ENCODE peak calls at places on chromosomes 13 and 19, in seven cellular contexts. X is fibroblast of pulmonary artery, J is AG09309, N is tibial nerve, P is HFF-Myc, S is breast epithelium, L is RWPE2. R is an unnamed sample.

GRCh38 chr13:86591862-86592261 is 792.6 kb upstream of the SLITRK6 start:
- DNase-seq in J (no peak), S (no peak), L (no peak), X (peak), P (no peak), N (no peak), R (no peak)

GRCh38 chr13:58680115-58680514 is 1048.6 kb downstream of the PCDH17 start:
- DNase-seq in S (no peak), L (no peak), P (no peak), X (no peak), J (no peak), N (no peak), R (no peak)

GRCh38 chr19:40136818-40137217 is 46.1 kb upstream of the ZNF780A start:
- DNase-seq in X (no peak), J (no peak), N (no peak), L (no peak), S (no peak), P (no peak), R (no peak)

GRCh38 chr19:2235396-2236284 is 489 bp downstream of the PLEKHJ1 start:
- DNase-seq in S (peak), P (no peak), J (no peak), L (no peak), X (no peak), N (no peak), R (no peak)

GRCh38 chr19:38203197-38203596 is 20.8 kb downstream of the DPF1 start:
- DNase-seq in S (no peak), N (no peak), P (no peak), L (no peak), X (no peak), J (no peak), R (no peak)

GRCh38 chr13:45015300-45015699 is 26.0 kb downstream of the GPALPP1 start:
- DNase-seq in P (no peak), J (no peak), L (no peak), N (no peak), S (no peak), X (peak), R (no peak)

GRCh38 chr19:43784981-43785808 is 4.4 kb upstream of the KCNN4 start:
- DNase-seq in J (no peak), N (peak), L (no peak), X (peak), P (no peak), S (peak), R (no peak)

GRCh38 chr19:39246951-39247669 is 1.5 kb downstream of the IFNL4 start:
- DNase-seq in P (no peak), J (no peak), N (no peak), S (no peak), X (no peak), L (no peak), R (no peak)

GRCh38 chr19:12782424-12783225 is 7.3 kb upstream of the HOOK2 start:
- DNase-seq in J (no peak), X (peak), S (peak), L (no peak), N (peak), P (no peak), R (no peak)

GRCh38 chr19:45815501-45816216 is 551 bp upstream of the RSPH6A start:
- DNase-seq in N (no peak), P (no peak), J (no peak), L (no peak), X (no peak), S (no peak), R (no peak)

GRCh38 chr13:99432637-99433542 is 68.4 kb upstream of the TM9SF2 start:
- DNase-seq in L (no peak), J (no peak), X (peak), S (peak), N (peak), P (no peak), R (peak)

GRCh38 chr19:37551123-37551993 is 43.2 kb downstream of the ZNF571 start:
- DNase-seq in L (no peak), X (peak), N (no peak), S (no peak), P (no peak), J (no peak), R (peak)

GRCh38 chr13:24071423-24072075 is 89.0 kb upstream of the SPATA13 start:
- DNase-seq in J (no peak), X (peak), L (no peak), N (no peak), P (peak), S (no peak), R (peak)

GRCh38 chr13:70384156-70384555 is 275.9 kb upstream of the KLHL1 start:
- DNase-seq in P (no peak), N (no peak), L (no peak), X (no peak), S (no peak), J (no peak), R (no peak)

GRCh38 chr19:33507021-33507956 is 14.3 kb downstream of the PEPD start:
- DNase-seq in P (no peak), L (no peak), S (no peak), X (no peak), N (no peak), J (no peak), R (no peak)

GRCh38 chr13:99721606-99722384 is 220.5 kb downstream of the TM9SF2 start:
- DNase-seq in S (no peak), P (no peak), X (no peak), L (no peak), J (no peak), N (no peak), R (no peak)

GRCh38 chr19:11418518-11419506 is at the start of gene RGL3:
- DNase-seq in S (no peak), X (no peak), J (no peak), N (no peak), P (no peak), L (no peak), R (no peak)

GRCh38 chr13:98419786-98420559 is 156.9 kb downstream of the STK24 start:
- DNase-seq in X (no peak), S (no peak), L (peak), P (no peak), J (no peak), N (no peak), R (no peak)

GRCh38 chr13:106498158-106498557 is 37.3 kb downstream of the EFNB2 start:
- DNase-seq in X (no peak), N (no peak), L (no peak), J (no peak), S (no peak), P (no peak), R (no peak)

GRCh38 chr19:4278926-4279529 is at the start of gene SHD:
- DNase-seq in N (no peak), X (no peak), L (no peak), S (no peak), J (no peak), P (no peak), R (no peak)

GRCh38 chr19:2315818-2316353 is 7.9 kb upstream of the LINGO3 start:
- DNase-seq in J (no peak), X (peak), L (no peak), S (no peak), P (no peak), N (peak), R (no peak)

GRCh38 chr13:24083722-24084421 is 76.6 kb upstream of the SPATA13 start:
- DNase-seq in X (no peak), S (no peak), J (no peak), N (no peak), P (no peak), L (no peak), R (no peak)

GRCh38 chr13:106492576-106493323 is 42.7 kb downstream of the EFNB2 start:
- DNase-seq in L (no peak), P (no peak), S (no peak), N (no peak), J (no peak), X (no peak), R (no peak)

GRCh38 chr19:34041922-34042521 is 130.3 kb upstream of the LSM14A start:
- DNase-seq in L (no peak), N (peak), S (no peak), J (peak), P (peak), X (peak), R (no peak)

GRCh38 chr13:114063545-114064515 is 68.6 kb downstream of the RASA3 start:
- DNase-seq in P (peak), S (peak), X (peak), L (no peak), J (peak), N (no peak), R (peak)
- H3K4me3 ChIP-seq in P (peak), S (peak), X (peak), L (peak), J (peak), N (peak), R (peak)

DNA sequence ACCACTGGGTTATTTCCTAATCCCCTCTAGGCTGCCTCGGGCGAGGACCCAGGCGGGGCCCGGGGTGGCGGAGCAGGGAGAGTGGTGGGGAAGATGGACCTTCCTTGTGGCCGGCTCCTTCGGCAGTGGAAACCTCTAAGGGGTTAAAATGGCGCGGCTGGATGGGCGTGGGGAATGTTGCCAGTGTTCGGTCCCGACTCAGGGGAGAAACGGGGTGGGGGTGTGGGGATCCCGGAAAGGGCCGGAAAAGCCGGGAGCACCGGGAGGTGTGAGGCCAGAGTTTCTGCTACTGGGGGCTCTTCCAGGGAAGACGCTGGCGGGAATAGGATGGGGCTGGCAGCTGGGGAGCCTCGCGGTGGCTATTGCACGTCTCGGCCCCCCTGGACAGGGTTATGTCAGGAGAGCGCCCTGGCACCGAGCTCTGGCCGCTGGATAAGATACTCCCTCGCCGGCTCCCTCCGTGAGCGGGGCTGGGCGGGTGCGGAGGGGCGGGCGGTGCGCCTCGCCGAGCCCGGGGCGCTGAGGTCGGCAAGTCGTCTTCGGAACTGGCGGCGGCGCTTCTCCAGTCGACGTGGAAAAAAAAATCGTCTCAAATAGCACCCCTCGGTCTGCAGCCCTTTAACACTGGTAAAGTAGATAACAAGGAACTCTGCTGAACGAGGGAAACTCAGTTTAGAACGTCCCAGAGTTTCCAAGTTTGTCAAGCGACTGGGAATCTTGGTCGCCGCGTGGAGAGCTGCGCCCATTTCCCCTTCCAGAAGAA is 114.9 kb downstream of the KCNRG start:
- DNase-seq in N (peak), L (no peak), S (no peak), P (no peak), X (peak), J (no peak), R (no peak)
- H3K4me3 ChIP-seq in N (peak), L (peak), S (peak), P (peak), X (peak), J (peak), R (peak)

GRCh38 chr19:17948474-17948966 is 15.7 kb downstream of the CCDC124 start:
- DNase-seq in J (no peak), X (no peak), S (no peak), P (no peak), L (no peak), N (no peak), R (no peak)

GRCh38 chr19:17949956-17950309 is 17.0 kb upstream of the KCNN1 start:
- DNase-seq in P (no peak), N (no peak), J (no peak), L (no peak), S (no peak), X (no peak), R (no peak)

GRCh38 chr19:17948967-17949930 is 16.4 kb downstream of the CCDC124 start:
- DNase-seq in S (no peak), J (no peak), X (no peak), P (no peak), L (no peak), N (no peak), R (no peak)

GRCh38 chr19:17947815-17948473 is 15.1 kb downstream of the CCDC124 start:
- DNase-seq in J (peak), S (peak), L (peak), N (peak), P (peak), X (peak), R (peak)

GRCh38 chr19:17946965-17947784 is 14.4 kb downstream of the CCDC124 start:
- DNase-seq in S (no peak), J (no peak), X (no peak), N (no peak), P (no peak), L (no peak), R (no peak)
- H3K4me3 ChIP-seq in S (peak), J (peak), X (peak), N (peak), P (peak), L (peak), R (peak)

GRCh38 chr13:21069561-21070004 is 8.2 kb upstream of the LATS2 start:
- DNase-seq in L (no peak), S (no peak), P (peak), X (peak), J (peak), N (peak), R (peak)
- H3K4me3 ChIP-seq in L (no peak), S (no peak), P (no peak), X (no peak), J (no peak), N (no peak), R (no peak)

GRCh38 chr13:38687246-38688229 is 661 bp downstream of the FREM2 start:
- DNase-seq in J (no peak), P (no peak), L (peak), X (no peak), S (no peak), N (no peak), R (no peak)
- H3K4me3 ChIP-seq in J (no peak), P (no peak), L (peak), X (peak), S (peak), N (peak), R (peak)

GRCh38 chr19:55487884-55488687 is at the start of gene SSC5D:
- DNase-seq in X (peak), S (no peak), N (no peak), P (no peak), L (no peak), J (no peak), R (no peak)
- H3K4me3 ChIP-seq in X (peak), S (peak), N (no peak), P (peak), L (no peak), J (peak), R (peak)

GRCh38 chr19:7787141-7787540 is 24.1 kb downstream of the CLEC4M start:
- DNase-seq in P (no peak), J (no peak), X (no peak), L (no peak), S (no peak), N (peak), R (no peak)
- H3K4me3 ChIP-seq in P (no peak), J (no peak), X (no peak), L (no peak), S (no peak), N (no peak), R (no peak)

GRCh38 chr19:6066661-6067646 is 43.3 kb downstream of the RFX2 start:
- DNase-seq in N (peak), X (peak), S (peak), L (peak), J (peak), P (no peak), R (peak)

GRCh38 chr19:6068711-6069110 is 41.6 kb downstream of the RFX2 start:
- DNase-seq in L (no peak), S (no peak), N (no peak), P (no peak), X (no peak), J (no peak), R (no peak)

GRCh38 chr19:6065685-6066365 is 44.5 kb downstream of the RFX2 start:
- DNase-seq in N (no peak), P (no peak), L (no peak), X (peak), S (no peak), J (no peak), R (no peak)

GRCh38 chr19:6069268-6069771 is 41.0 kb downstream of the RFX2 start:
- DNase-seq in S (no peak), N (no peak), P (no peak), X (no peak), L (no peak), J (no peak), R (no peak)

DNA sequence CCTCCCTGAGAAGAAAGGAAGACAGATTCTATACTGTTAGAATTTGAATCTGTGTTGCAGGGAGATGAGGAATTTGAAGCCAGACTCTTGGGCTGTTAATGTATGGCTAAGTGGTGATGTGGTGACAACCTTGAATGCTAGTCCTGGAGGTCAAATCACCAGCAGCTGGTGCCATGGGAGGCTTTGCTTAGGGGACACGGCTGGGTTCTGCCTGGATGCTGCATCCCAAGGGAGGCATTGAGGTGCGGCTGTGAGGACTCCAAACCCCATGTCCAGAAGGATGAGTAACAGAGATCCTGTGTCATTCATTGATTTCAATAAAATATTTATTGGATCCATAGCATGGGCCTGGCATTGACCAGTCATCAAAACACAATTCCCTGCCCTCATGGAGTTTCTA is 42.3 kb downstream of the RFX2 start:
- DNase-seq in J (no peak), N (no peak), P (no peak), X (no peak), L (peak), S (no peak), R (no peak)
- H3K4me3 ChIP-seq in J (no peak), N (no peak), P (no peak), X (no peak), L (no peak), S (no peak), R (no peak)

GRCh38 chr13:40986328-40986856 is 32.7 kb downstream of the ELF1 start:
- DNase-seq in L (no peak), S (no peak), P (no peak), J (no peak), X (no peak), N (no peak), R (no peak)
- H3K4me3 ChIP-seq in L (no peak), S (no peak), P (no peak), J (no peak), X (no peak), N (no peak), R (no peak)

DNA sequence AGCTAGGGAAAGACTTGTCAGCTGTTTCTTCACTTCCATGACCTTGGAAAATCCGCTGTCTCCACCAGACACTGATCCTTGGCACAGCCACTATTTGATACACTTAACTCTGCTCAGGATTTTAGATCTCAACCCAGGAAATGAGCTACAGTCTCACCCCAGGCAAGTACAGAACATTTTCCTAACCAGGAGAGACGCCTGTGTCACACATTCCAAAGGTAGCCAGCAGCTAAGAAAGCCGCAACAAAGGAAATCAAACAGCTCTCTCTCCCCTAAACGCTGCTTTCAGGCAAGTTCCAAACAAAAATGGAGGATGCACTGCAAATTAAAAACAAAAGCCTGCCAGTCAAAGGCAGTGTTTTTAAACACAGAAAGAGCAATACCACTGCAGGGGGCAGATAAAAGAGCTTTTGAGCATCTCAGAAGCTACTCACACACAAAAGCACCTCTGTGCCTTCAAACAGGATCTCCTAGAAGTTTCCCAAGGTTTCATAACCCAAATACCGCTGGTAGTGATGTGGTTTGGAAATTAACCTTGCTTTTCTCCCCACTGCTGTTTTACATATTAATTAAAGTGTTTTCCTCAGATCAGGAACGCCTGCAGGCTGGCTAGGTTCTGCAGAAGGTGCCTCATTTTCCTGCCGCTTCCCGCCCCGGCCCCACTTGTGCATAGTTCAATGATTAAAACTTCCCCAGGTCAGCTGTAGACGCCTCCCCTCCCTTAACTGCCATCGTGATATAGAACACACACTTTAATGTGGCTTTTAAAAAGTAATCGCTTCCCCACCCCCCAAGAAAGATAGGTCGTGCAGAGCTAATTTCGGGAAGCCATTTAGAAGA is 57.1 kb downstream of the IRS2 start:
- DNase-seq in L (no peak), P (no peak), J (no peak), S (no peak), N (no peak), X (peak), R (no peak)
- H3K4me3 ChIP-seq in L (no peak), P (no peak), J (no peak), S (no peak), N (no peak), X (no peak), R (no peak)

R was measured in BJ.